ENCODE peak calls at places on chromosome 15, in six cellular contexts. P is GM12878, K is H1, B is GM12891, A is K562, N is HepG2. R is an unnamed sample.

GRCh38 chr15:53297828-53298227 is 461.6 kb downstream of the WDR72 start:
- DNase-seq in P (no peak), K (no peak), B (no peak), A (no peak), N (peak; percentile 50), R (no peak)

GRCh38 chr15:72047020-72047419 is 70.9 kb downstream of the MYO9A start:
- DNase-seq in P (no peak), K (no peak), B (no peak), A (no peak), N (no peak), R (no peak)

GRCh38 chr15:40046721-40047412 is 7.9 kb upstream of the SRP14 start:
- DNase-seq in P (no peak), K (no peak), B (no peak), A (no peak), N (no peak), R (no peak)

GRCh38 chr15:93330862-93331544 is 242.0 kb upstream of the RGMA start:
- DNase-seq in P (no peak), K (no peak), B (no peak), A (no peak), N (no peak), R (no peak)

GRCh38 chr15:71201471-71201870 is 86.2 kb downstream of the THSD4 start:
- DNase-seq in P (no peak), K (no peak), B (no peak), A (no peak), N (no peak), R (no peak)

GRCh38 chr15:77649019-77649418 is 16.3 kb upstream of the LINGO1 start:
- DNase-seq in P (no peak), K (no peak), B (no peak), A (no peak), N (no peak), R (no peak)

GRCh38 chr15:45180201-45180600 is 7.6 kb downstream of the SHF start:
- DNase-seq in P (no peak), K (no peak), B (no peak), A (no peak), N (no peak), R (no peak)

GRCh38 chr15:23504003-23504402 is 57.0 kb upstream of the GOLGA6L2 start:
- DNase-seq in P (no peak), K (peak; percentile 5), B (no peak), A (no peak), N (no peak), R (no peak)

GRCh38 chr15:84949845-84950569 is 31.6 kb upstream of the PDE8A start:
- DNase-seq in P (no peak), K (no peak), B (no peak), A (peak; percentile 36), N (no peak), R (no peak)

GRCh38 chr15:61857169-61857829 is 202.9 kb downstream of the VPS13C start:
- DNase-seq in P (no peak), K (no peak), B (no peak), A (no peak), N (no peak), R (no peak)

GRCh38 chr15:38690737-38691332 is 126.2 kb upstream of the RASGRP1 start:
- DNase-seq in P (no peak), K (peak; percentile 46), B (no peak), A (peak; percentile 60), N (peak; percentile 53), R (no peak)

GRCh38 chr15:40257656-40258450 is 19.0 kb downstream of the PAK6 start:
- DNase-seq in P (no peak), K (no peak), B (no peak), A (peak; percentile 42), N (no peak), R (no peak)

GRCh38 chr15:98530570-98530969 is 117.8 kb upstream of the IGF1R start:
- DNase-seq in P (no peak), K (no peak), B (no peak), A (no peak), N (no peak), R (no peak)

GRCh38 chr15:43440721-43441281 is 52.2 kb downstream of the TP53BP1 start:
- DNase-seq in P (peak; percentile 12), K (peak; percentile 15), B (no peak), A (peak; percentile 81), N (peak; percentile 84), R (no peak)

GRCh38 chr15:52682200-52682599 is 3.0 kb upstream of the ATOSA start:
- DNase-seq in P (no peak), K (no peak), B (no peak), A (no peak), N (no peak), R (no peak)

GRCh38 chr15:98628216-98628615 is 20.1 kb upstream of the IGF1R start:
- DNase-seq in P (no peak), K (no peak), B (no peak), A (no peak), N (no peak), R (no peak)

GRCh38 chr15:64697911-64698369 is 77.4 kb downstream of the RBPMS2 start:
- DNase-seq in P (no peak), K (no peak), B (no peak), A (no peak), N (no peak), R (no peak)

GRCh38 chr15:45635191-45635638 is 386 bp downstream of the SQOR start:
- DNase-seq in P (no peak), K (no peak), B (peak; percentile 37), A (no peak), N (peak; percentile 41), R (peak; percentile 33)

GRCh38 chr15:68187559-68187958 is 17.6 kb downstream of the CALML4 start:
- DNase-seq in P (no peak), K (no peak), B (no peak), A (no peak), N (no peak), R (no peak)
- TF ChIP-seq POLR2AphosphoS5 in P (no peak), K (peak; percentile 43), B (no peak), A (no peak), N (no peak), R (no peak)

GRCh38 chr15:57867970-57868791 is 161.7 kb downstream of the POLR2M start:
- DNase-seq in P (no peak), K (no peak), B (no peak), A (no peak), N (no peak), R (no peak)
- TF ChIP-seq TAF1 in P (no peak), K (no peak), B (no peak), A (no peak), N (no peak), R (no peak)

GRCh38 chr15:63502843-63503738 is 1.3 kb upstream of the USP3 start:
- DNase-seq in P (peak; percentile 92), K (no peak), B (peak; percentile 51), A (peak; percentile 77), N (peak; percentile 84), R (no peak)
- TF ChIP-seq POLR2A in P (peak; percentile 24), K (no peak), B (no peak), A (no peak), N (peak; percentile 61), R (no peak)

GRCh38 chr15:31262901-31263671 is 63.5 kb upstream of the KLF13 start:
- DNase-seq in P (peak; percentile 84), K (no peak), B (no peak), A (no peak), N (no peak), R (peak; percentile 56)
- TF ChIP-seq POLR2AphosphoS5 in P (no peak), K (no peak), B (no peak), A (no peak), N (no peak), R (peak; percentile 45)

DNA sequence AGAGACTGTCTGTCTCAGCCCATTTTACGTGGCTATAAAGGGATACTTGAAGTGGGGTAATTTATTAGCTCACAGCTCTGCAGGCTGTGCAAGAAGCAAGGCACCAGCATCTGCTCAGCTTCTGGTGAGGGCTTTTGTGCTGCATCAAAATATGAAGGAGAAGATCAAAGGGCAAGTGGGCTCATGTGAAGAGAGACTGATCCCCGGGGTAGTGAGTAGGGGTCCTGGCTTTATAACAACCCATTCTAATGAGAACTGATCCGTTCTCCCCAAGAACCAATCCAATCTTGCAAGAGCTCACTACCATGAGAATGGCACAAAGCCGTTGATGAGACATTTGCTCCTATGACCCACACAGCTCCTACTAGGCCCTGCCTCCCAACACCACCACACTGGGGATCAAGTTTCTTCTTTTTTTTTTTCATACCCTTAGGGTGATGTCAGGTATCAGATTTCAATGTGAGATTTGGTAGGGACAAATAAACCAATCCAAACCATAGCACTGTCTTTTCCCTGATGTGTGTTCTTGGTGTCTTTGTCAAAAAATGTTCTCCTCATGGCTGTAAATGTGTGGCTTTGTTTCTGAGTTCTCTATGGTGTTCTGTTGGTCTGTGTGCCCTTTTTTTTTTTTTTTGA is 63.3 kb downstream of the IQGAP1 start:
- DNase-seq in P (no peak), K (peak; percentile 10), B (no peak), A (no peak), N (no peak), R (no peak)
- TF ChIP-seq TAF1 in P (no peak), K (no peak), B (no peak), A (no peak), N (no peak), R (no peak)

DNA sequence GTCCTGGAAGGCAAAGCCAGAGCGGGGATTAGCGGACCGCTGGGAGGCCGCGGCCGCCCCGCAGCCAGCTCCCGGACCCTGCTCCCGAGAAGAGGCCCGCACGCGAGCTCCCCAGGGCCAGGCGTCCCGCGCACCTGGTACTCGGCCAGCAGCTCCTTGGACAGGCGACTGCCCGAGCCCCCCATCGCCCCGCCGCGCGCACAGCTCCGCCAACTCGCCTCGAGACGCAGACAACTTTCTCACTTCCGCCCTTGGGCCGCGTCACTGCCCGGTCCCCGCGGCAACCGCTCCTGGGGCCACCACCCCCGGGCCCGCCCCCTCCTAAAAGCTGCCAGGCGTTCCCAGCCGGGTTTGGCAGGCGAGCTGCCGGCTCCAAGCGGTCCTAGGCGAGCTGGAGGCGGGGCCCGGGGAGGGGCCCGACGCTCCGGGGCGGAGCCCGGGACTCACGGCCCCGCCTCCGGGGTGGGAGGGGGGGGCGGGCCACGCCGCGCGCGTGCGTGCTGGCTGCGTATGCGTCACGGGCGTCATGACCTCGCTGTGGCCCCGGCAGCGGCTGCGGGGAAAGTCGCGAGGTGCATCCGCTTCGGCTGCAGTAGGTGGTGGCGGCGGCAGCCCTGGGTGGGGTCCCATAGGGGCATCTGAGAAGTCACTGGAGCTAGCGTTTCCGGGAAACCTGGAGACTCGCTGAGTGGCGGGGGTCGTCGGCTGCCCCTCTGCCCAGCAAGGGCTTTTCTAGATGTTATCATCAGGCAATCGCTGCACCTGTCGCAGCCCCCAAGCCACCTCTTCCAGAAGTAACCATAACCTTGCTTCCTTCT is at the start of the genes CIB1 and GDPGP1:
- DNase-seq in P (peak; percentile 71), K (peak; percentile 76), B (peak; percentile 98), A (peak; percentile 98), N (peak; percentile 88), R (peak; percentile 96)
- TF ChIP-seq POLR2A in P (peak; percentile 92), K (no peak), B (peak; percentile 85), A (peak; percentile 78), N (peak; percentile 83), R (peak; percentile 86)

DNA sequence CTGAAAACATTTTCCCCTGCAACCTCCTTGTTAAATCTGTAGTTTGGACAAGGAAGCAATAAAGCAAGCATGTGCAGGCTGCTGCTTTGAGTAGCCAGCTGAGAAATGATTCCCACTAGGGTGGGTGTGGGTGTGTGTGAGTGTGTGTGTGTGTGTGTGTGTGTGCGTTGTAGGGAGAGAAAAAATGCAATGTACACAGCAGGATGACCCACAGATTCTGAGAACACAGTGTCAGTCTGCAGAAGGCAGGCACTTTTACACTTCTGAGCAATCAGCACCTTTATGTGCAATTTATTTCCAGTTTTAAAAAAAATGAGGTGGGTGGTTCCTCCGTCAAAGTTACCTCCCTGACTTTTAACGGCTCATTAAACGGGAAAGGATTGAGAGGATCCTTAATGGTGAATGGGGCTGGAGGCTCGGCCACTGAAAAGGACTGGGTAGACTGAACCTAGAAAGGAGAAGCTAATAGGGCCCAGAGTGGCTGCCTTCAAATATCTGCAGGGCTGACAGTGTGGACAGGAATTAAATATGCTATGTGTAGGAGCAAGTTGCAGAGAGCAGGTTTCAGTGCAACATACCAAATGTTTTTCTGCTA is 38.5 kb upstream of the LIPC start:
- DNase-seq in P (no peak), K (no peak), B (no peak), A (no peak), N (no peak), R (no peak)
- TF ChIP-seq POLR2AphosphoS5 in P (no peak), K (no peak), B (no peak), A (no peak), N (no peak), R (no peak)

R was measured in GM12892.